ENCODE peak calls at places on chromosome 3, in nine cellular contexts. One of them, this sample, is unnamed.

GRCh38 chr3:187183210-187183862 is 13.9 kb upstream of the RTP1 start:
- DNase-seq in HEK293T: no peak
- DNase-seq in ELF-1: peak; percentile 10
- DNase-seq in substantia nigra: no peak
- DNase-seq in NCI-H748 treated with DMSO at 0.1 percent for 48 hours: no peak
- DNase-seq in amygdala: no peak
- DNase-seq in EL: peak; percentile 15
- DNase-seq in T-helper 2 cell: no peak
- DNase-seq in stimulated activated CD8-positive, alpha-beta memory T cell treated with anti-CD3 and anti-CD28 coated beads, Interleukin-2, amount 100 ng/mL, for 48 hours: no peak
- DNase-seq in this sample: peak; percentile 59

GRCh38 chr3:120767106-120767505 is 24.6 kb downstream of the GTF2E1 start:
- DNase-seq in amygdala: no peak
- DNase-seq in T-helper 2 cell: no peak
- DNase-seq in substantia nigra: no peak
- DNase-seq in NCI-H748 treated with DMSO at 0.1 percent for 48 hours: no peak
- DNase-seq in stimulated activated CD8-positive, alpha-beta memory T cell treated with anti-CD3 and anti-CD28 coated beads, Interleukin-2, amount 100 ng/mL, for 48 hours: no peak
- DNase-seq in HEK293T: no peak
- DNase-seq in EL: no peak
- DNase-seq in ELF-1: no peak
- DNase-seq in this sample: peak; percentile 9

GRCh38 chr3:178082508-178082907 is 453.7 kb upstream of the KCNMB2 start:
- DNase-seq in substantia nigra: no peak
- DNase-seq in ELF-1: peak; percentile 20
- DNase-seq in amygdala: no peak
- DNase-seq in HEK293T: no peak
- DNase-seq in NCI-H748 treated with DMSO at 0.1 percent for 48 hours: no peak
- DNase-seq in stimulated activated CD8-positive, alpha-beta memory T cell treated with anti-CD3 and anti-CD28 coated beads, Interleukin-2, amount 100 ng/mL, for 48 hours: no peak
- DNase-seq in EL: no peak
- DNase-seq in T-helper 2 cell: no peak
- DNase-seq in this sample: no peak

GRCh38 chr3:25455316-25456232 is 27.5 kb downstream of the RARB start:
- DNase-seq in T-helper 2 cell: no peak
- DNase-seq in substantia nigra: no peak
- DNase-seq in EL: peak; percentile 80
- DNase-seq in HEK293T: peak; percentile 33
- DNase-seq in amygdala: no peak
- DNase-seq in NCI-H748 treated with DMSO at 0.1 percent for 48 hours: no peak
- DNase-seq in stimulated activated CD8-positive, alpha-beta memory T cell treated with anti-CD3 and anti-CD28 coated beads, Interleukin-2, amount 100 ng/mL, for 48 hours: no peak
- DNase-seq in ELF-1: peak; percentile 63
- DNase-seq in this sample: no peak

GRCh38 chr3:108396336-108396735 is 100.0 kb downstream of the HHLA2 start:
- DNase-seq in HEK293T: no peak
- DNase-seq in EL: no peak
- DNase-seq in substantia nigra: no peak
- DNase-seq in stimulated activated CD8-positive, alpha-beta memory T cell treated with anti-CD3 and anti-CD28 coated beads, Interleukin-2, amount 100 ng/mL, for 48 hours: no peak
- DNase-seq in T-helper 2 cell: no peak
- DNase-seq in amygdala: no peak
- DNase-seq in NCI-H748 treated with DMSO at 0.1 percent for 48 hours: no peak
- DNase-seq in ELF-1: no peak
- DNase-seq in this sample: no peak

GRCh38 chr3:52967398-52967797 is 70.0 kb upstream of the STIMATE start:
- DNase-seq in HEK293T: no peak
- DNase-seq in EL: no peak
- DNase-seq in amygdala: no peak
- DNase-seq in stimulated activated CD8-positive, alpha-beta memory T cell treated with anti-CD3 and anti-CD28 coated beads, Interleukin-2, amount 100 ng/mL, for 48 hours: no peak
- DNase-seq in T-helper 2 cell: no peak
- DNase-seq in NCI-H748 treated with DMSO at 0.1 percent for 48 hours: no peak
- DNase-seq in substantia nigra: no peak
- DNase-seq in ELF-1: no peak
- DNase-seq in this sample: no peak

GRCh38 chr3:46085421-46086082 is 58.3 kb upstream of the XCR1 start:
- DNase-seq in amygdala: no peak
- DNase-seq in T-helper 2 cell: no peak
- DNase-seq in NCI-H748 treated with DMSO at 0.1 percent for 48 hours: no peak
- DNase-seq in substantia nigra: no peak
- DNase-seq in ELF-1: no peak
- DNase-seq in stimulated activated CD8-positive, alpha-beta memory T cell treated with anti-CD3 and anti-CD28 coated beads, Interleukin-2, amount 100 ng/mL, for 48 hours: no peak
- DNase-seq in EL: no peak
- DNase-seq in HEK293T: no peak
- DNase-seq in this sample: no peak

GRCh38 chr3:50415813-50416212 is 56.5 kb upstream of the TMEM115 start:
- DNase-seq in stimulated activated CD8-positive, alpha-beta memory T cell treated with anti-CD3 and anti-CD28 coated beads, Interleukin-2, amount 100 ng/mL, for 48 hours: no peak
- DNase-seq in amygdala: no peak
- DNase-seq in NCI-H748 treated with DMSO at 0.1 percent for 48 hours: no peak
- DNase-seq in T-helper 2 cell: no peak
- DNase-seq in ELF-1: no peak
- DNase-seq in HEK293T: no peak
- DNase-seq in EL: no peak
- DNase-seq in substantia nigra: no peak
- DNase-seq in this sample: no peak

GRCh38 chr3:52082951-52083350 is 26.6 kb upstream of the DUSP7 start:
- DNase-seq in NCI-H748 treated with DMSO at 0.1 percent for 48 hours: no peak
- DNase-seq in amygdala: no peak
- DNase-seq in ELF-1: no peak
- DNase-seq in EL: no peak
- DNase-seq in stimulated activated CD8-positive, alpha-beta memory T cell treated with anti-CD3 and anti-CD28 coated beads, Interleukin-2, amount 100 ng/mL, for 48 hours: no peak
- DNase-seq in HEK293T: no peak
- DNase-seq in substantia nigra: no peak
- DNase-seq in T-helper 2 cell: no peak
- DNase-seq in this sample: no peak

GRCh38 chr3:101806491-101806890 is 27.5 kb downstream of the NXPE3 start:
- DNase-seq in stimulated activated CD8-positive, alpha-beta memory T cell treated with anti-CD3 and anti-CD28 coated beads, Interleukin-2, amount 100 ng/mL, for 48 hours: no peak
- DNase-seq in amygdala: no peak
- DNase-seq in HEK293T: no peak
- DNase-seq in T-helper 2 cell: no peak
- DNase-seq in substantia nigra: no peak
- DNase-seq in EL: no peak
- DNase-seq in ELF-1: no peak
- DNase-seq in NCI-H748 treated with DMSO at 0.1 percent for 48 hours: no peak
- DNase-seq in this sample: no peak

This sample was measured in DMS153.